ENCODE peak calls at places on chromosomes 7 and 10, in four cellular contexts. One of them, this sample, is unnamed.

GRCh38 chr10:100370561-100370975 is 23.5 kb downstream of the SCD start:
- DNase-seq in SK-N-SH: no peak
- DNase-seq in GM12878: no peak
- DNase-seq in H1: no peak
- DNase-seq in this sample: peak; percentile 66

GRCh38 chr7:98211221-98211675 is at the start of gene BHLHA15:
- DNase-seq in SK-N-SH: peak; percentile 91
- DNase-seq in GM12878: no peak
- DNase-seq in H1: no peak
- DNase-seq in this sample: peak; percentile 24

GRCh38 chr10:118873080-118873737 is 118.4 kb upstream of the CACUL1 start:
- DNase-seq in SK-N-SH: no peak
- DNase-seq in GM12878: no peak
- DNase-seq in H1: no peak
- DNase-seq in this sample: no peak

GRCh38 chr10:132320776-132321469 is 11.1 kb upstream of the LRRC27 start:
- DNase-seq in SK-N-SH: no peak
- DNase-seq in GM12878: no peak
- DNase-seq in H1: no peak
- DNase-seq in this sample: no peak

GRCh38 chr7:156665101-156665500 is 24.5 kb downstream of the RNF32 start:
- DNase-seq in SK-N-SH: no peak
- DNase-seq in GM12878: no peak
- DNase-seq in H1: no peak
- DNase-seq in this sample: peak; percentile 10

GRCh38 chr7:137122145-137122544 is 221.4 kb downstream of the PTN start:
- DNase-seq in SK-N-SH: no peak
- DNase-seq in GM12878: no peak
- DNase-seq in H1: no peak
- DNase-seq in this sample: no peak

GRCh38 chr10:71213761-71214440 is 1.5 kb downstream of the UNC5B start:
- DNase-seq in SK-N-SH: peak; percentile 60
- DNase-seq in GM12878: no peak
- DNase-seq in H1: no peak
- DNase-seq in this sample: no peak

GRCh38 chr7:76060842-76061241 is 12.9 kb downstream of the MDH2 start:
- DNase-seq in SK-N-SH: no peak
- DNase-seq in GM12878: no peak
- DNase-seq in H1: no peak
- DNase-seq in this sample: no peak

GRCh38 chr7:129258649-129259389 is 34.0 kb downstream of the AHCYL2 start:
- DNase-seq in SK-N-SH: no peak
- DNase-seq in GM12878: no peak
- DNase-seq in H1: no peak
- DNase-seq in this sample: no peak

GRCh38 chr7:116152276-116152675 is 58.1 kb upstream of the TES start:
- DNase-seq in SK-N-SH: no peak
- DNase-seq in GM12878: no peak
- DNase-seq in H1: no peak
- DNase-seq in this sample: no peak

GRCh38 chr7:21624320-21624719 is 81.5 kb downstream of the DNAH11 start:
- DNase-seq in SK-N-SH: no peak
- DNase-seq in GM12878: no peak
- DNase-seq in H1: no peak
- DNase-seq in this sample: no peak

GRCh38 chr7:74479066-74479781 is 25.5 kb downstream of the GTF2IRD1 start:
- DNase-seq in SK-N-SH: peak; percentile 70
- DNase-seq in GM12878: no peak
- DNase-seq in H1: no peak
- DNase-seq in this sample: no peak

GRCh38 chr7:30430300-30430699 is 48.3 kb downstream of the NOD1 start:
- DNase-seq in SK-N-SH: peak; percentile 12
- DNase-seq in GM12878: no peak
- DNase-seq in H1: no peak
- DNase-seq in this sample: no peak

GRCh38 chr7:130329466-130329865 is 15.2 kb upstream of the CPA5 start:
- DNase-seq in SK-N-SH: no peak
- DNase-seq in GM12878: no peak
- DNase-seq in H1: no peak
- DNase-seq in this sample: no peak

GRCh38 chr10:23100331-23101030 is 5.1 kb downstream of the MSRB2 start:
- DNase-seq in SK-N-SH: no peak
- DNase-seq in GM12878: no peak
- DNase-seq in H1: no peak
- DNase-seq in this sample: no peak

GRCh38 chr10:80132299-80133139 is at the start of gene PLAC9:
- DNase-seq in SK-N-SH: peak; percentile 83
- DNase-seq in GM12878: no peak
- DNase-seq in H1: peak; percentile 70
- DNase-seq in this sample: no peak

GRCh38 chr10:104334965-104335650 is 3.2 kb downstream of the ITPRIP start:
- DNase-seq in SK-N-SH: no peak
- DNase-seq in GM12878: no peak
- DNase-seq in H1: no peak
- DNase-seq in this sample: no peak

GRCh38 chr7:30866939-30867338 is 44.7 kb upstream of the AQP1 start:
- DNase-seq in SK-N-SH: no peak
- DNase-seq in GM12878: no peak
- DNase-seq in H1: no peak
- DNase-seq in this sample: no peak

GRCh38 chr10:121608669-121609190 is 10.5 kb upstream of the FGFR2 start:
- DNase-seq in SK-N-SH: peak; percentile 97
- DNase-seq in GM12878: no peak
- DNase-seq in H1: peak; percentile 90
- DNase-seq in this sample: peak; percentile 13

GRCh38 chr7:137127058-137127457 is 216.5 kb downstream of the PTN start:
- DNase-seq in SK-N-SH: no peak
- DNase-seq in GM12878: no peak
- DNase-seq in H1: no peak
- DNase-seq in this sample: no peak

GRCh38 chr7:137818036-137818435 is 28.7 kb downstream of the DGKI start:
- DNase-seq in SK-N-SH: no peak
- DNase-seq in GM12878: no peak
- DNase-seq in H1: no peak
- DNase-seq in this sample: no peak

GRCh38 chr7:46627038-46627315 is 705.9 kb upstream of the IGFBP3 start:
- DNase-seq in SK-N-SH: no peak
- DNase-seq in GM12878: no peak
- DNase-seq in H1: no peak
- DNase-seq in this sample: no peak

GRCh38 chr7:95772298-95772770 is at the start of gene DYNC1I1:
- DNase-seq in SK-N-SH: peak; percentile 94
- DNase-seq in GM12878: no peak
- DNase-seq in H1: no peak
- DNase-seq in this sample: peak; percentile 21

GRCh38 chr10:111650088-111650487 is 533.5 kb downstream of the GPAM start:
- DNase-seq in SK-N-SH: no peak
- DNase-seq in GM12878: no peak
- DNase-seq in H1: peak; percentile 52
- DNase-seq in this sample: no peak

GRCh38 chr10:80588506-80589020 is 50.9 kb downstream of the SH2D4B start:
- DNase-seq in SK-N-SH: no peak
- DNase-seq in GM12878: no peak
- DNase-seq in H1: no peak
- DNase-seq in this sample: no peak

GRCh38 chr7:21193895-21194294 is 234.0 kb upstream of the SP4 start:
- DNase-seq in SK-N-SH: no peak
- DNase-seq in GM12878: no peak
- DNase-seq in H1: no peak
- DNase-seq in this sample: no peak

GRCh38 chr10:113303747-113304146 is 249.1 kb upstream of the HABP2 start:
- DNase-seq in SK-N-SH: no peak
- DNase-seq in GM12878: no peak
- DNase-seq in H1: no peak
- DNase-seq in this sample: peak; percentile 45

GRCh38 chr10:71608863-71609768 is 110.5 kb downstream of the C10orf105 start:
- DNase-seq in SK-N-SH: peak; percentile 83
- DNase-seq in GM12878: no peak
- DNase-seq in H1: peak; percentile 92
- DNase-seq in this sample: peak; percentile 54

GRCh38 chr10:101282937-101283336 is 53.7 kb upstream of the LBX1 start:
- DNase-seq in SK-N-SH: no peak
- DNase-seq in GM12878: no peak
- DNase-seq in H1: no peak
- DNase-seq in this sample: no peak

GRCh38 chr7:11754933-11755332 is 77.1 kb downstream of the THSD7A start:
- DNase-seq in SK-N-SH: no peak
- DNase-seq in GM12878: no peak
- DNase-seq in H1: no peak
- DNase-seq in this sample: no peak

GRCh38 chr10:70302292-70302691 is 18.5 kb upstream of the NPFFR1 start:
- DNase-seq in SK-N-SH: no peak
- DNase-seq in GM12878: no peak
- DNase-seq in H1: no peak
- DNase-seq in this sample: no peak

GRCh38 chr7:3439333-3440030 is 138.4 kb downstream of the SDK1 start:
- DNase-seq in SK-N-SH: no peak
- DNase-seq in GM12878: no peak
- DNase-seq in H1: no peak
- DNase-seq in this sample: no peak

GRCh38 chr10:70558871-70559810 is 43.4 kb downstream of the PRF1 start:
- DNase-seq in SK-N-SH: peak; percentile 75
- DNase-seq in GM12878: no peak
- DNase-seq in H1: peak; percentile 80
- DNase-seq in this sample: peak; percentile 48

GRCh38 chr10:73899401-73899780 is 11.5 kb upstream of the PLAU start:
- DNase-seq in SK-N-SH: no peak
- DNase-seq in GM12878: no peak
- DNase-seq in H1: no peak
- DNase-seq in this sample: no peak

DNA sequence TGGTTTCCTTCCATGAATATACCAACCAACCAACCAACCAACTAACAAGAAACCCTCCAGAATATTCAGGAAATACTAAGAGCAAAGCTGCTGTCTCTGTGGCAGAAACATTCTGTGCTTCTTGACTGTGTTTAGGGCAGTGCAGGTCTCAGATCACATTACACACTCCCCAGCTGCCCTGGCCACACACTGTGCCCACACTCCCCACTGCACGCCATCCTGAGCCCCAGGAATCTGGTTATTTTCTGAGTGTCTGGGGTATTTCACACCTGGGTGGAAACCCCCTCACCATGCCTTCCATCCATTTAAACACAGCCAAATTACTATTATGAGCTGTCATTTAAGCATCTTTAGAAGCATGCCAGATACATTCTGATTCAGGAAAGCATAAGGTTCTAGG is 183.7 kb upstream of the ANK3 start:
- DNase-seq in SK-N-SH: no peak
- DNase-seq in GM12878: no peak
- DNase-seq in H1: no peak
- DNase-seq in this sample: no peak
- TF ChIP-seq TCF12 in SK-N-SH: peak; percentile 48
- TF ChIP-seq TCF12 in GM12878: no peak
- TF ChIP-seq TCF12 in H1: no peak
- TF ChIP-seq TCF12 in this sample: no peak

DNA sequence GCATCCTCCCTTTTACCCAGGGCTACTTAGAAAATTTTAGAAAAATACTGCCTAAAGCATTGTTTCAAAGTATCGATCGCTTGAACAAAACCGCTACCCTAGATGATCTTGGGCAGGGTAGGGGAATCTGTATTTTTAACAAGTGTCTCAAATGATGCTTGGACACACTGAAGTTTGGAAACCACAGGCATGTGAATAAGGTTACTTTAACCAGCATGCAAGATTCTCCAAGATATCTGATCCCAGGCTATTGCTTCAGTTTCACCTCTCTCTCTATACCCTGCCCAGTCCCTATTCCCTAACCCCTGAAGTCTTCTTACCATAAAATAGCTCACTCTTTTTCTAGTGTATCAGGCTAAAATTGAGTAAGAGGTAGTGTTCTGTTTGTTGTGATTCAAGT is 25.5 kb downstream of the LCOR start:
- DNase-seq in SK-N-SH: no peak
- DNase-seq in GM12878: no peak
- DNase-seq in H1: no peak
- DNase-seq in this sample: no peak
- TF ChIP-seq TCF12 in SK-N-SH: no peak
- TF ChIP-seq TCF12 in GM12878: no peak
- TF ChIP-seq TCF12 in H1: no peak
- TF ChIP-seq TCF12 in this sample: no peak

DNA sequence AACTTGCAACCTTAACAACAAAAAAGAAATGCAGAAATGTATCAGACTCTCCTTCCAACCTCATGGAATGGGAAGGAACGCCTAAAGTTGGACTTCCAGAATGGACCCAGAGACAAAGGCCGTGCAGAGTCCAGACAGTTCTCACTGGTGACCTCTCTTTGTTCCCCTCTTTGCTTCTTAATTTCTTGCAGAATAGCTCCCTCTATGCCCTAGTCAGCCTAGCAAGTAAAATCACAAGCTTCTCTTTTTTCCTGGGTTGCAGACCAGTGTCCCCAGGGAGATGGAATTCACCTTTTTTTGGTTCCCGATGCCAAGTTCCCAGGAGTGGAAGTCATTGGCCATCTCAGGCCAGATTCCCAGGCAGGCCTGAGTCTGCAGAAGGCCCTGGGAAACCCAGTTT is 278.0 kb downstream of the CCSER2 start:
- DNase-seq in SK-N-SH: no peak
- DNase-seq in GM12878: no peak
- DNase-seq in H1: no peak
- DNase-seq in this sample: no peak
- TF ChIP-seq TCF12 in SK-N-SH: no peak
- TF ChIP-seq TCF12 in GM12878: no peak
- TF ChIP-seq TCF12 in H1: no peak
- TF ChIP-seq TCF12 in this sample: no peak

GRCh38 chr10:18109471-18109870 is 30.8 kb upstream of the CACNB2 start:
- DNase-seq in SK-N-SH: no peak
- DNase-seq in GM12878: no peak
- DNase-seq in H1: no peak
- DNase-seq in this sample: no peak
- TF ChIP-seq TCF12 in SK-N-SH: no peak
- TF ChIP-seq TCF12 in GM12878: no peak
- TF ChIP-seq TCF12 in H1: no peak
- TF ChIP-seq TCF12 in this sample: no peak

This sample was measured in HepG2.